ENCODE peak calls at places on chromosomes 5 and 9, in ten cellular contexts. Y is upper lobe of right lung, N is PC-3, A is MM.1S, Z is GM23338, L is ascending aorta, R is OCI-LY7, O is Peyer's patch, X is HCT116, F is vagina. J is an unnamed sample.
A peak's percentile ranks its signal among the peaks of the same experiment; 100 is the strongest.

GRCh38 chr9:138112090-138112748 is 234.6 kb downstream of the CACNA1B start:
- DNase-seq in L (no peak), Y (peak; percentile 38), O (no peak), X (no peak), F (peak; percentile 72), R (no peak), A (no peak), N (no peak), Z (no peak), J (no peak)

GRCh38 chr5:34817558-34818351 is 21.2 kb upstream of the TTC23L start:
- DNase-seq in X (no peak), N (no peak), A (no peak), L (no peak), Z (no peak), R (no peak), Y (no peak), O (no peak), F (no peak), J (no peak)

GRCh38 chr9:113501129-113501686 is 37.7 kb downstream of the RGS3 start:
- DNase-seq in X (no peak), Y (no peak), R (no peak), O (no peak), A (no peak), N (no peak), L (no peak), F (no peak), Z (peak; percentile 89), J (no peak)

GRCh38 chr5:44565872-44566271 is 176.7 kb upstream of the FGF10 start:
- DNase-seq in N (peak; percentile 24), F (no peak), Y (no peak), A (no peak), L (no peak), X (no peak), O (no peak), R (no peak), Z (no peak), J (no peak)

GRCh38 chr5:58090704-58091103 is 369.2 kb downstream of the PLK2 start:
- DNase-seq in A (no peak), R (no peak), Z (no peak), L (no peak), Y (no peak), O (no peak), X (no peak), N (peak; percentile 4), F (no peak), J (no peak)

GRCh38 chr9:99340281-99340680 is 118.2 kb downstream of the SEC61B start:
- DNase-seq in Z (no peak), F (no peak), O (no peak), A (no peak), Y (no peak), X (no peak), R (no peak), N (peak; percentile 59), L (no peak), J (no peak)

GRCh38 chr5:1538276-1538675 is 14.5 kb upstream of the LPCAT1 start:
- DNase-seq in N (no peak), R (no peak), L (no peak), Y (peak; percentile 50), O (peak; percentile 42), A (no peak), X (no peak), F (no peak), Z (no peak), J (no peak)

GRCh38 chr5:143229896-143230675 is 173.4 kb downstream of the NR3C1 start:
- DNase-seq in L (no peak), A (peak; percentile 92), Y (no peak), X (no peak), F (no peak), R (peak; percentile 83), O (no peak), N (no peak), Z (no peak), J (no peak)

GRCh38 chr5:108379722-108380530 is 2.0 kb downstream of the FBXL17 start:
- DNase-seq in R (peak; percentile 21), Y (no peak), X (no peak), A (no peak), O (no peak), L (no peak), Z (no peak), F (no peak), N (peak; percentile 26), J (no peak)

GRCh38 chr9:19119241-19119640 is 8.1 kb downstream of the PLIN2 start:
- DNase-seq in Z (no peak), R (no peak), L (no peak), O (no peak), X (no peak), A (no peak), F (no peak), Y (no peak), N (no peak), J (no peak)

GRCh38 chr5:139524446-139524845 is 36.7 kb upstream of the UBE2D2 start:
- DNase-seq in O (no peak), F (no peak), X (no peak), Z (no peak), N (no peak), Y (no peak), A (no peak), R (no peak), L (no peak), J (no peak)

GRCh38 chr5:150918613-150919012 is 13.8 kb upstream of the ZNF300 start:
- DNase-seq in R (no peak), A (no peak), X (no peak), N (no peak), L (no peak), Z (no peak), Y (no peak), O (no peak), F (no peak), J (no peak)

GRCh38 chr9:133673260-133673658 is 37.1 kb downstream of the DBH start:
- DNase-seq in A (no peak), Z (no peak), L (no peak), F (no peak), X (no peak), Y (no peak), R (no peak), N (no peak), O (no peak), J (no peak)

GRCh38 chr5:2697446-2698200 is 53.9 kb downstream of the IRX2 start:
- DNase-seq in Y (no peak), N (no peak), A (no peak), R (no peak), O (no peak), Z (no peak), L (no peak), F (no peak), X (no peak), J (no peak)

GRCh38 chr9:137302176-137303030 is at the start of gene NRARP:
- DNase-seq in N (peak; percentile 85), O (peak; percentile 95), X (peak; percentile 60), L (peak; percentile 54), F (no peak), A (peak; percentile 87), Z (peak; percentile 88), Y (peak; percentile 94), R (peak; percentile 91), J (no peak)

GRCh38 chr5:73215891-73216610 is 43.1 kb downstream of the TMEM174 start:
- DNase-seq in Y (peak; percentile 89), L (no peak), X (peak; percentile 72), O (peak; percentile 92), F (no peak), Z (peak; percentile 89), A (peak; percentile 53), N (peak; percentile 77), R (no peak), J (peak; percentile 38)

GRCh38 chr5:606526-607399 is 5.4 kb upstream of the CEP72 start:
- DNase-seq in Y (peak; percentile 59), X (no peak), Z (no peak), F (no peak), O (peak; percentile 40), R (no peak), A (no peak), L (no peak), N (no peak), J (no peak)

GRCh38 chr5:140113180-140113698 is 670 bp upstream of the PURA start:
- DNase-seq in X (no peak), F (no peak), N (no peak), A (no peak), Z (peak; percentile 77), L (no peak), R (peak; percentile 33), Y (peak; percentile 69), O (peak; percentile 53), J (no peak)

GRCh38 chr9:109248133-109248581 is 72.7 kb downstream of the EPB41L4B start:
- DNase-seq in R (no peak), Z (no peak), N (no peak), L (no peak), X (no peak), Y (no peak), O (no peak), A (no peak), F (peak; percentile 78), J (no peak)
- TF ChIP-seq CTCF in R (no peak), Z (no peak), N (no peak), L (no peak), X (no peak), Y (no peak), O (no peak), A (no peak), F (no peak), J (no peak)

DNA sequence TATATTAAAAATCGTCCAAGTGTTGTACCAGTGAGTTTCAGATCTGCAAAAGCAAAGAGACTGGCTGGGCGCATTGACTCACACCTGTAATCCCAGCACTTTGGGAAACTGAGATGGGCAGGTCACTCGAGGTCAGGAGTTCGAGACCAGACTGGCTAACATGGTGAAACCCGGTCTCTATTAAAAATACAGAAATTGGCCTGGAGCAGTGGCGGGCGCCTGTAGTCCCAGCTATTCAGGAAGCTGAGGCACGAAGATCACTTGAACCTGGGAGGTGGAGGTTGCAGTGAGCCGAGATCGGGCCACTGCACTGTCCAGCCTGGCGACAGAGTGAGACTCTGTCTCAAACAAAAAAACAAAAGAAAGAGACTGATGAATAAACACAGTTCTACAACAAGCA is 18.3 kb upstream of the B4GALT1 start:
- DNase-seq in N (no peak), F (no peak), X (no peak), Y (no peak), R (no peak), Z (no peak), L (no peak), A (no peak), O (no peak), J (no peak)
- H3K4me3 ChIP-seq in N (no peak overlapping the region), F (no peak overlapping the region), X (no peak overlapping the region), Y (no peak overlapping the region), R (no peak overlapping the region), Z (no peak overlapping the region), L (no peak overlapping the region), A (no peak overlapping the region), O (no peak overlapping the region), J (no peak overlapping the region)

GRCh38 chr5:134100283-134101011 is 14.0 kb upstream of the TCF7 start:
- DNase-seq in Y (no peak), L (no peak), Z (peak; percentile 60), X (no peak), O (no peak), F (no peak), N (peak; percentile 51), R (peak; percentile 49), A (peak; percentile 94), J (no peak)
- H3K27ac ChIP-seq in Y (no peak overlapping the region), L (peak overlapping the region; percentile 49), Z (peak overlapping the region; percentile 20), X (no peak overlapping the region), O (peak overlapping the region; percentile 80), F (no peak overlapping the region), N (no peak overlapping the region), R (no peak overlapping the region), A (peak overlapping the region; percentile 80), J (no peak overlapping the region)

DNA sequence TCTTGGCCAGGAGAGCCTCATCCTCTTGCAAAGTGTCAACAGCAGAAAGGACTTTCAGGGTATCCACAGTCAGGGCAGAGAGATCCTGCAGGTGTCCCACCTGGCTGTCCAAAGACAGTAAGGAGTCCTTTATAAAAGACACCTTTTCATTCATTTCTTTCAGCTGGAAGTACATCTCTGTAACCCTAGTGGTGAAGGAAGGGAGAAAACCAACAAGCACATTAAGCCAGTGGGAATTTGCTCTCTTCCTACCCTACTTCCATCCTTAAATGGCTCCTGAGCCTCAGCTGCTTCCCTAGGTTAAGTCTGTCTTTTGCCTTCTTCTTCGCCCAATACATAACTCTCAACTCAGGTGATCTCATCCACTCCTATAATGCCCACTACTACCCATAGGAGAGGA is 124.8 kb downstream of the TRPM6 start:
- DNase-seq in O (no peak), L (no peak), Y (no peak), X (no peak), N (no peak), Z (peak; percentile 41), F (no peak), R (no peak), A (no peak), J (no peak)
- TF ChIP-seq CTCF in O (no peak), L (no peak), Y (no peak), X (peak; percentile 10), N (no peak), Z (peak; percentile 29), F (no peak), R (no peak), A (no peak), J (peak; percentile 1)

J was measured in AG04450.